ENCODE peak calls at places on chromosome 15, in five cellular contexts. Q is uterus, B is ovary, V is tibial nerve, E is thyroid gland. F is an unnamed sample.

GRCh38 chr15:58839485-58839884 is 68.4 kb downstream of the MINDY2 start:
- DNase-seq in Q (no peak), B (no peak), V (no peak), E (no peak), F (no peak)

GRCh38 chr15:52076889-52077781 is 35.4 kb downstream of the BCL2L10 start:
- DNase-seq in Q (no peak), B (no peak), V (no peak), E (no peak), F (no peak)

GRCh38 chr15:51699373-51699772 is 18.1 kb downstream of the SCG3 start:
- DNase-seq in Q (no peak), B (no peak), V (no peak), E (no peak), F (no peak)

GRCh38 chr15:90142216-90143175 is 40.2 kb upstream of the IDH2 start:
- DNase-seq in Q (no peak), B (no peak), V (no peak), E (no peak), F (no peak)

GRCh38 chr15:78282324-78282723 is 17.1 kb downstream of the SKIC8 start:
- DNase-seq in Q (no peak), B (no peak), V (no peak), E (no peak), F (no peak)

GRCh38 chr15:95975212-95975611 is 355.3 kb upstream of the NR2F2 start:
- DNase-seq in Q (no peak), B (no peak), V (no peak), E (no peak), F (no peak)

GRCh38 chr15:77853008-77853328 is 220.3 kb upstream of the LINGO1 start:
- DNase-seq in Q (no peak), B (no peak), V (no peak), E (no peak), F (peak; percentile 3)

GRCh38 chr15:59812889-59813288 is 123.8 kb upstream of the BNIP2 start:
- DNase-seq in Q (no peak), B (no peak), V (no peak), E (no peak), F (no peak)

GRCh38 chr15:31473384-31474058 is 146.9 kb downstream of the KLF13 start:
- DNase-seq in Q (no peak), B (no peak), V (no peak), E (no peak), F (no peak)

DNA sequence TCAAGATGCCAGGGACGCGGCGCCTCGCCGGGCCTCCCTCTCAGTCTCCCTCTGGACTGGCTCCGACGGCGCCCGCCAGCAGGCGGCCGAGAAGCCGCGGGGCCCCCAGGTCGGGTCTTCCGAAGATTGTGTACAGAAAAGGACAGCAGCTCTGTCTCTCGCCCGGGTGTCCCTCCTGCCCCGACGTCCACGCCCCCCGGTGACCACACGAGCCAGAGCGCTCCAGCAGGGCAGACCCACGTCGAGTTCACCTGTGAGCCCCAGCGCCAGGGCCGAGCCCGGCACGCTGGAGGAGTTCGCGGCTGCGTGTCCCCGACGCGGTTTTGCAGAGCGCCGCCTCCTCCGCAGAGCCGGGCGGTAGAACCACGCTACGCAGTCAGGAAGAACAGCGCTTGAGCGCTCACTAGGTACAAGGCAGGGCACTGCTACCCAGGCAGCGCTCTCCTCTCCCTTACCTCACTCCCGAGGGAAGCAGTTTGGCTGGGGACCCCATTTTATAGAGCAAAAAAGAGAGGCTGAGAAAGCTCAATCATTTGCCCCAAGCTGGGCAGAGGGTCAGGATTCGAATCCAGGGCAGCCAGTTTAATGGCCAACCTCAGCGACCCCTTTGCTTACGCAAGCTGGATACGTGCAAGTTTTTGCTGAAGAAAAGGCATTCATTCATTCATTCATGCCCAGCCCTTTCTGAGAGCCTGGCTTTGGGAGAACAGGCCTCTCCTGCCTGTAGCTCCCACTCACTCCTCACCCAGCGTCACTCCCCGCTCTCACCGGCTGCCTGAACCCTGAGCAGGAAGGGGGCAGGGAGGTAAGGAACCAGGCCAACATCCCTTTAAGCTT is 3.0 kb upstream of the TLE3 start:
- DNase-seq in Q (peak; percentile 54), B (peak; percentile 76), V (no peak), E (peak; percentile 73), F (peak; percentile 83)
- TF ChIP-seq POLR2A in Q (no peak), B (no peak), V (no peak), E (no peak), F (no peak)

GRCh38 chr15:81023483-81024264 is 23.0 kb downstream of the TLNRD1 start:
- DNase-seq in Q (peak; percentile 48), B (no peak), V (peak; percentile 69), E (peak; percentile 23), F (peak; percentile 77)
- TF ChIP-seq POLR2A in Q (no peak), B (no peak), V (no peak), E (no peak), F (no peak)

DNA sequence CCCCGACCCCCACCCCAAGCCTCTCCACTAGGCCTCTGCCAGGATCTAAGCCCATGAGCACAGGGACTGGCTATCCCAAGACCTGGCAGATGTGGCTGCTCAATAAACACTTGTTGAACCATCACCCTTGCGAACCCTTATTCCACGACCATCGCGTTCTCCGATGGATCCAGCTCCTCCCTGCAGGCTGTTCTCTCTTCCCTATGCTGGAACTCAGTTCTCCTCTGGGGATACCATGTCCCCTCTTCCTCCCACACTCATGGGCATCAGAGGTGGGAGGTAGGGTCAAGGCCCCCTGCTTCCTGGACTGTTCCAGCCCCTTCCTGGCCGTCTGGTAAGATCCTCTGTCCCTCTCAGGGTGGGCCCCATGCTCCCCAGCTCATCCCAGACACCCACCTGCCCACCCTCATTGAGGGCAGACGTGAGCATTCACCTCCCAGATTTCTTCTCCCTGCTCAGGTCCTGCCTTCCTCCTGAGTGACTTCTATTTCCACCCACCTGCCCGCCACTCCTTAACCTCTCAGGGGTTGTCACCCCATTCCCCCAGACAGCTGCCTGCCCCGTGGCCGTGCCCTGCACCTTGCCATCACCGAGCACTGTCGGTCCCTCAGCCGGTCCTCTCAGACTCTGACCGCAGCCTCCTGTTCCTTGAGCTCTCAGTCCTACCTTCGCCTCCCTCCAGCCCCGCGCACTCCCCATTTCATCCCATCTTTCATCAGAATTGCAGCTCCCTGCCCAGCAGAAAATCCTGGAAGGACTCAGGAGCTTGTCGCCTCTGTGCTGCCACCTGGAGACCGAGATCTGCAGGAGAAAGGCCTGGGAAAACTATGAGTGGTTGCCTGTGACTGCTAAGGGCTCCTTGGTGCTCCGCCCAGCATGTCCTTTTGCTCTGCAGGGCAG is 42.0 kb downstream of the PML start:
- DNase-seq in Q (peak; percentile 78), B (peak; percentile 52), V (peak; percentile 62), E (peak; percentile 87), F (peak; percentile 58)
- TF ChIP-seq POLR2A in Q (no peak), B (no peak), V (no peak), E (no peak), F (no peak)

GRCh38 chr15:63093486-63094205 is 28.0 kb upstream of the LACTB start:
- DNase-seq in Q (peak; percentile 86), B (peak; percentile 82), V (peak; percentile 71), E (peak; percentile 86), F (peak; percentile 85)
- TF ChIP-seq POLR2A in Q (no peak), B (no peak), V (no peak), E (no peak), F (no peak)

GRCh38 chr15:67101981-67102929 is 36.9 kb downstream of the SMAD3 start:
- DNase-seq in Q (no peak), B (no peak), V (no peak), E (no peak), F (no peak)
- TF ChIP-seq POLR2A in Q (no peak), B (no peak), V (no peak), E (no peak), F (no peak)

GRCh38 chr15:25933456-25934158 is 70.5 kb upstream of the ATP10A start:
- DNase-seq in Q (peak; percentile 56), B (peak; percentile 12), V (peak; percentile 22), E (peak; percentile 77), F (peak; percentile 41)
- TF ChIP-seq POLR2A in Q (no peak), B (no peak), V (no peak), E (no peak), F (no peak)

DNA sequence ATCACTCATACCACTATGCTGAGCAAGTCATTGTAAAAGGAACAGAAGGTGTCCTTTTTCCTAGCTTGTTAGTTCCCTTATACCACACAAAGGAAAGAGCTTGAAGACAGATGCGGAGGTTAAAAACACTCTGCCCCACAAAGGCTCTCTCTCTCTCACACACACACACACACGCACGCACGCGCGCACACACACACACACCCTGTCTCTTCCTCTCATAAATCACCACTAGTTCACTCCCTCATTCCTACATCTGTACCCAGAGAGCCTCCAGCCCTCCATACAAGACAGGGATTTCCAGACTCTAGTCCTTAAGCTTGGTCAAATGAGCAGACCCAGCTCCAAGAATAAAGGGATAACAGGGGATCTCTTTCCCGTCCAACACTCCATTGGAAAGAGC is 120.1 kb upstream of the THBS1 start:
- DNase-seq in Q (no peak), B (no peak), V (no peak), E (no peak), F (no peak)
- TF ChIP-seq POLR2A in Q (no peak), B (no peak), V (no peak), E (no peak), F (no peak)

GRCh38 chr15:81331600-81331999 is 7.7 kb upstream of the STARD5 start:
- DNase-seq in Q (no peak), B (no peak), V (no peak), E (no peak), F (no peak)
- TF ChIP-seq POLR2A in Q (no peak), B (no peak), V (no peak), E (no peak), F (no peak)

F was measured in right lobe of liver.